ENCODE peak calls at places on chromosomes 12 and 14, in six cellular contexts. One of them, this sample, is unnamed. For H3K4me1, the result is how much of the 10 kb centered on the place peaks cover.

GRCh38 chr12:3090238-3091029 is 13.3 kb downstream of the TSPAN9 start:
- DNase-seq in foreskin keratinocyte: no peak
- DNase-seq in mammary epithelial cell: no peak
- DNase-seq in lower lobe of right lung: no peak
- DNase-seq in adipocyte: no peak
- DNase-seq in BE2C: no peak
- DNase-seq in this sample: no peak

GRCh38 chr12:98172304-98172703 is 343.1 kb upstream of the TMPO start:
- DNase-seq in foreskin keratinocyte: no peak
- DNase-seq in mammary epithelial cell: no peak
- DNase-seq in lower lobe of right lung: no peak
- DNase-seq in adipocyte: no peak
- DNase-seq in BE2C: no peak
- DNase-seq in this sample: no peak

GRCh38 chr12:111942557-111942956 is 70.4 kb downstream of the TMEM116 start:
- DNase-seq in foreskin keratinocyte: peak
- DNase-seq in mammary epithelial cell: peak
- DNase-seq in lower lobe of right lung: no peak
- DNase-seq in adipocyte: peak
- DNase-seq in BE2C: no peak
- DNase-seq in this sample: peak

GRCh38 chr12:62848418-62848817 is 86.5 kb downstream of the PPM1H start:
- DNase-seq in foreskin keratinocyte: peak
- DNase-seq in mammary epithelial cell: peak
- DNase-seq in lower lobe of right lung: no peak
- DNase-seq in adipocyte: peak
- DNase-seq in BE2C: no peak
- DNase-seq in this sample: peak

GRCh38 chr12:31524791-31525495 is 66.0 kb downstream of the DENND5B start:
- DNase-seq in foreskin keratinocyte: peak
- DNase-seq in mammary epithelial cell: peak
- DNase-seq in lower lobe of right lung: no peak
- DNase-seq in adipocyte: no peak
- DNase-seq in BE2C: no peak
- DNase-seq in this sample: peak

GRCh38 chr12:129005416-129005815 is 152.1 kb downstream of the GLT1D1 start:
- DNase-seq in foreskin keratinocyte: no peak
- DNase-seq in mammary epithelial cell: no peak
- DNase-seq in lower lobe of right lung: no peak
- DNase-seq in adipocyte: no peak
- DNase-seq in BE2C: no peak
- DNase-seq in this sample: no peak

GRCh38 chr12:9064815-9065606 is 50.7 kb downstream of the A2M start:
- DNase-seq in foreskin keratinocyte: peak
- DNase-seq in mammary epithelial cell: peak
- DNase-seq in lower lobe of right lung: peak
- DNase-seq in adipocyte: peak
- DNase-seq in BE2C: no peak
- DNase-seq in this sample: peak

GRCh38 chr12:116278667-116279066 is 1.2 kb upstream of the MED13L start:
- DNase-seq in foreskin keratinocyte: no peak
- DNase-seq in mammary epithelial cell: no peak
- DNase-seq in lower lobe of right lung: no peak
- DNase-seq in adipocyte: no peak
- DNase-seq in BE2C: no peak
- DNase-seq in this sample: no peak

GRCh38 chr12:67018105-67018504 is 251.1 kb upstream of the CAND1 start:
- DNase-seq in foreskin keratinocyte: no peak
- DNase-seq in mammary epithelial cell: no peak
- DNase-seq in lower lobe of right lung: no peak
- DNase-seq in adipocyte: no peak
- DNase-seq in BE2C: no peak
- DNase-seq in this sample: no peak

GRCh38 chr14:37587881-37588666 is 7.0 kb downstream of the FOXA1 start:
- DNase-seq in foreskin keratinocyte: no peak
- DNase-seq in mammary epithelial cell: no peak
- DNase-seq in lower lobe of right lung: no peak
- DNase-seq in adipocyte: no peak
- DNase-seq in BE2C: no peak
- DNase-seq in this sample: no peak

GRCh38 chr14:75079521-75079920 is 10.1 kb downstream of the ZC2HC1C start:
- DNase-seq in foreskin keratinocyte: no peak
- DNase-seq in mammary epithelial cell: no peak
- DNase-seq in lower lobe of right lung: no peak
- DNase-seq in adipocyte: peak
- DNase-seq in BE2C: no peak
- DNase-seq in this sample: no peak

GRCh38 chr14:36988989-36989388 is 183.4 kb downstream of the SLC25A21 start:
- DNase-seq in foreskin keratinocyte: no peak
- DNase-seq in mammary epithelial cell: no peak
- DNase-seq in lower lobe of right lung: no peak
- DNase-seq in adipocyte: no peak
- DNase-seq in BE2C: no peak
- DNase-seq in this sample: no peak

GRCh38 chr14:24734917-24735500 is 101.0 kb upstream of the GZMB start:
- DNase-seq in foreskin keratinocyte: peak
- DNase-seq in mammary epithelial cell: peak
- DNase-seq in lower lobe of right lung: no peak
- DNase-seq in adipocyte: peak
- DNase-seq in BE2C: peak
- DNase-seq in this sample: peak

GRCh38 chr14:73784988-73785313 is 66.7 kb upstream of the PTGR2 start:
- DNase-seq in foreskin keratinocyte: no peak
- DNase-seq in mammary epithelial cell: no peak
- DNase-seq in lower lobe of right lung: no peak
- DNase-seq in adipocyte: no peak
- DNase-seq in BE2C: no peak
- DNase-seq in this sample: no peak

GRCh38 chr14:23555882-23556699 is at the start of gene THTPA:
- DNase-seq in foreskin keratinocyte: peak
- DNase-seq in mammary epithelial cell: peak
- DNase-seq in lower lobe of right lung: peak
- DNase-seq in adipocyte: peak
- DNase-seq in BE2C: peak
- DNase-seq in this sample: peak

GRCh38 chr12:3122841-3123678 is 45.9 kb downstream of the TSPAN9 start:
- DNase-seq in foreskin keratinocyte: peak
- DNase-seq in mammary epithelial cell: peak
- DNase-seq in lower lobe of right lung: no peak
- DNase-seq in adipocyte: peak
- DNase-seq in BE2C: peak
- DNase-seq in this sample: peak

GRCh38 chr12:4353785-4354208 is 25.7 kb downstream of the FGF23 start:
- DNase-seq in foreskin keratinocyte: peak
- DNase-seq in mammary epithelial cell: peak
- DNase-seq in lower lobe of right lung: no peak
- DNase-seq in adipocyte: peak
- DNase-seq in BE2C: no peak
- DNase-seq in this sample: no peak

GRCh38 chr12:77202457-77203060 is 137.2 kb upstream of the E2F7 start:
- DNase-seq in foreskin keratinocyte: peak
- DNase-seq in mammary epithelial cell: peak
- DNase-seq in lower lobe of right lung: no peak
- DNase-seq in adipocyte: no peak
- DNase-seq in BE2C: no peak
- DNase-seq in this sample: no peak

DNA sequence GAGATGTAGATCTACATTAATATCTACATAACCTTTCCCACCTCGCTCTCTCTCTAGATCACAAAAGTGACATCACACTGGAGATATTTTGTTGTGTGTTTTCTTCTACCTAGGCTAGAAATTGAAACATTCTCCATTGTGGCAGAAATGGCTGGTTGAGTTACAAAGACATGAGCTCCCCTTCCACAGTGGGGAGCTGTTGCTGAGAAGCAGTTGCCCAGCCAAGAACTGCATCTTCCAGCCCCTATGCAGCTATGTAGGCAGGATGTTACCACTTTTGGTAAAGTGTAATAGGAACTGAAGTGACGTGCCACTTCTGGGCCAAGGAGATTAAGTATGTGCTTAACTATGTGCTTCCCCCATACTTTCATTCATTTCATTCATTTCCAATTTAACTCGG is 138.7 kb upstream of the E2F7 start:
- DNase-seq in foreskin keratinocyte: peak
- DNase-seq in mammary epithelial cell: no peak
- DNase-seq in lower lobe of right lung: no peak
- DNase-seq in adipocyte: no peak
- DNase-seq in BE2C: no peak
- DNase-seq in this sample: no peak
- H3K4me1 ChIP-seq in foreskin keratinocyte: under half
- H3K4me1 ChIP-seq in mammary epithelial cell: under half
- H3K4me1 ChIP-seq in lower lobe of right lung: under half
- H3K4me1 ChIP-seq in adipocyte: under half
- H3K4me1 ChIP-seq in BE2C: under half
- H3K4me1 ChIP-seq in this sample: under half

DNA sequence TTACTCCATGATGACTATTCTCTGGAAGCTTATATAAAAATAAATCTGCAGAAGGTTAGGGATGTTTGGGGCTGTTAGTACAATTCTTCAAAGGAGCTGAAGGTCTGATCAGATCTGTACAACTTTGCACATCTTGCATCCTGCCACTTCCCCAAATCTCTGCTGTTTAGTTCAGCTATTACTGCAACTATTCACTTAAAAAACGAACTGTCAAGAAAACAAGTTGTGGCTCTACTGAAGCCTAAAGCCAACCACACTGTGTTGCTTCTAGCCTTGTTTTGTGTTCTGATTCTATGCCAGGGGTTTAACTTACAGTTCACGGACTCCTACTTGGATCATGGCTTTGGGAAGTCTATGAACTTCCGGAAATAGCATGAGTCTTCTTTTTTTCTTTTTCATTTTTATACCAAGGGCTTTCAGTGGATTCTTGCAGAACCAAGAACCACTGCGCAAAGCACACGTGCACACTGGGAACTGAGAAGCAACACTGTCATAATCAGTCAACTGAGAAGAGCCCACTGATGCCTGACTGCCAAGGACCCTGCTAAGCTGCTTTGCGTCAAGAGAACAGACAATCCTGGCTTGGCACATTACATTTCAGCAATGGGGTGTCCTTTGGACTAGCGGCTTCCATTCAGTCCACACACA is 66.3 kb upstream of the EEA1 start:
- DNase-seq in foreskin keratinocyte: no peak
- DNase-seq in mammary epithelial cell: no peak
- DNase-seq in lower lobe of right lung: no peak
- DNase-seq in adipocyte: no peak
- DNase-seq in BE2C: no peak
- DNase-seq in this sample: no peak
- H3K4me1 ChIP-seq in foreskin keratinocyte: under half
- H3K4me1 ChIP-seq in mammary epithelial cell: under half
- H3K4me1 ChIP-seq in lower lobe of right lung: under half
- H3K4me1 ChIP-seq in adipocyte: under half
- H3K4me1 ChIP-seq in BE2C: under half
- H3K4me1 ChIP-seq in this sample: under half

GRCh38 chr12:25971675-25972035 is 13.2 kb downstream of the RASSF8 start:
- DNase-seq in foreskin keratinocyte: no peak
- DNase-seq in mammary epithelial cell: no peak
- DNase-seq in lower lobe of right lung: no peak
- DNase-seq in adipocyte: no peak
- DNase-seq in BE2C: no peak
- DNase-seq in this sample: no peak

GRCh38 chr12:25970916-25971674 is 12.6 kb downstream of the RASSF8 start:
- DNase-seq in foreskin keratinocyte: no peak
- DNase-seq in mammary epithelial cell: no peak
- DNase-seq in lower lobe of right lung: no peak
- DNase-seq in adipocyte: peak
- DNase-seq in BE2C: no peak
- DNase-seq in this sample: no peak

GRCh38 chr12:25970082-25970481 is 11.6 kb downstream of the RASSF8 start:
- DNase-seq in foreskin keratinocyte: no peak
- DNase-seq in mammary epithelial cell: no peak
- DNase-seq in lower lobe of right lung: no peak
- DNase-seq in adipocyte: no peak
- DNase-seq in BE2C: no peak
- DNase-seq in this sample: peak

GRCh38 chr12:25975179-25975578 is 16.7 kb downstream of the RASSF8 start:
- DNase-seq in foreskin keratinocyte: no peak
- DNase-seq in mammary epithelial cell: no peak
- DNase-seq in lower lobe of right lung: no peak
- DNase-seq in adipocyte: no peak
- DNase-seq in BE2C: no peak
- DNase-seq in this sample: no peak

GRCh38 chr12:25972783-25973182 is 14.3 kb downstream of the RASSF8 start:
- DNase-seq in foreskin keratinocyte: peak
- DNase-seq in mammary epithelial cell: peak
- DNase-seq in lower lobe of right lung: no peak
- DNase-seq in adipocyte: peak
- DNase-seq in BE2C: no peak
- DNase-seq in this sample: peak
- H3K4me1 ChIP-seq in foreskin keratinocyte: under half
- H3K4me1 ChIP-seq in mammary epithelial cell: under half
- H3K4me1 ChIP-seq in lower lobe of right lung: under half
- H3K4me1 ChIP-seq in adipocyte: half or more
- H3K4me1 ChIP-seq in BE2C: under half
- H3K4me1 ChIP-seq in this sample: under half

GRCh38 chr12:75660107-75660530 is 148.7 kb upstream of the KRR1 start:
- DNase-seq in foreskin keratinocyte: peak
- DNase-seq in mammary epithelial cell: peak
- DNase-seq in lower lobe of right lung: no peak
- DNase-seq in adipocyte: peak
- DNase-seq in BE2C: no peak
- DNase-seq in this sample: peak
- H3K4me1 ChIP-seq in foreskin keratinocyte: half or more
- H3K4me1 ChIP-seq in mammary epithelial cell: half or more
- H3K4me1 ChIP-seq in lower lobe of right lung: under half
- H3K4me1 ChIP-seq in adipocyte: under half
- H3K4me1 ChIP-seq in BE2C: under half
- H3K4me1 ChIP-seq in this sample: half or more

DNA sequence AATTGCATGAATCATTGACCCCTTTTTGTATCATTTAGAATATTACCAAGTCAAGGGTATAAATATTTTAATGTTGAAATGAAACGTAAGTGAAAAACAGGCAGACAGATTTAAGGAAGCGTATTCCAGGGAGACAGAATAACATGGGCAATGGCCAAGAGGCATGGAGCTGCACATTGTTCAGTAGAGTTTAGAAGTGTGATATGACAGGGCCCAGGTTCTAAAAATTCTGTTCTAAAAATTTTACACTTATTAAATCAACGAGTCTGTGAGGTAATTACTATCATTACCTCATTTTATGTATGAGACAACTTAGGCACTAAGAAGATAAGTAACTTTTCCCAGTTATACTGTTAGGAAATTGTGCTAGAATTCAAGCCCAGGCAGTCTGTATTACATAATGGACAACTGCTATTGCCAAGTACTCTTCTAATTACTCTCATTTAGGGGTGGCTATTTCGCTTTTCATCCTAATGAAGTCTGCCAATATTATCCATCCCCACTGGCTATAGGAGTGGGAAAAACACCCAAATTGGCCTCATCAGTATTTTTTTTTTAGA is 103.2 kb upstream of the NAV3 start:
- DNase-seq in foreskin keratinocyte: no peak
- DNase-seq in mammary epithelial cell: no peak
- DNase-seq in lower lobe of right lung: no peak
- DNase-seq in adipocyte: no peak
- DNase-seq in BE2C: no peak
- DNase-seq in this sample: no peak
- H3K4me1 ChIP-seq in foreskin keratinocyte: under half
- H3K4me1 ChIP-seq in mammary epithelial cell: under half
- H3K4me1 ChIP-seq in lower lobe of right lung: under half
- H3K4me1 ChIP-seq in adipocyte: under half
- H3K4me1 ChIP-seq in BE2C: under half
- H3K4me1 ChIP-seq in this sample: under half

This sample was measured in astrocyte.